ENCODE peak calls at places on chromosomes 3 and 15, in five cellular contexts. V is HCT116, X is GM23248, A is A172, M is non-pigmented ciliary epithelial cell. C is an unnamed sample.

GRCh38 chr15:31275331-31276262 is 51.0 kb upstream of the KLF13 start:
- DNase-seq in X (no peak), M (no peak), V (no peak), A (no peak), C (no peak)

GRCh38 chr15:75024102-75024636 is 779 bp downstream of the PPCDC start:
- DNase-seq in M (no peak), V (no peak), X (peak), A (peak), C (no peak)

GRCh38 chr15:90585863-90586262 is 56.1 kb downstream of the CRTC3 start:
- DNase-seq in A (no peak), V (no peak), X (peak), M (no peak), C (no peak)

GRCh38 chr3:171976526-171976925 is 62.9 kb upstream of the FNDC3B start:
- DNase-seq in M (no peak), A (peak), X (peak), V (no peak), C (no peak)

GRCh38 chr3:127483902-127484591 is 106.5 kb downstream of the TPRA1 start:
- DNase-seq in V (no peak), A (no peak), M (no peak), X (no peak), C (no peak)

GRCh38 chr15:69793783-69794451 is 303.8 kb downstream of the TLE3 start:
- DNase-seq in M (no peak), A (no peak), V (no peak), X (peak), C (no peak)

GRCh38 chr15:89329329-89330084 is 5.1 kb downstream of the POLG start:
- DNase-seq in A (no peak), V (no peak), M (no peak), X (no peak), C (no peak)

GRCh38 chr3:33287672-33288282 is 10.5 kb downstream of the FBXL2 start:
- DNase-seq in M (no peak), A (no peak), X (no peak), V (no peak), C (no peak)

GRCh38 chr3:146650691-146651090 is 45.5 kb upstream of the PLSCR5 start:
- DNase-seq in V (no peak), M (no peak), A (no peak), X (no peak), C (no peak)

GRCh38 chr15:100340721-100341661 is 784 bp downstream of the ADAMTS17 start:
- DNase-seq in X (peak), V (no peak), M (no peak), A (no peak), C (no peak)

GRCh38 chr15:41648097-41648496 is 12.1 kb upstream of the MGA start:
- DNase-seq in M (no peak), X (no peak), V (no peak), A (no peak), C (no peak)

GRCh38 chr15:68650901-68651709 is 72.3 kb downstream of the CORO2B start:
- DNase-seq in V (peak), M (no peak), A (no peak), X (no peak), C (no peak)

GRCh38 chr3:107981471-107982111 is 109.2 kb downstream of the CD47 start:
- DNase-seq in V (no peak), X (peak), M (no peak), A (no peak), C (no peak)

GRCh38 chr3:177483182-177483967 is 286.1 kb upstream of the TBL1XR1 start:
- DNase-seq in M (no peak), X (no peak), A (no peak), V (peak), C (no peak)

C was measured in astrocyte of the cerebellum.